ENCODE peak calls at places on chromosomes 1 and 21, in nine cellular contexts. M is PC-3, Z is keratinocyte, C is fibroblast of lung, J is cardiac muscle cell, O is OCI-LY7, T is body of pancreas, W is pancreas, Y is H1. V is an unnamed sample. For H3K36me3, the result is how much of the 10 kb centered on the place peaks cover.

GRCh38 chr21:46061063-46061462 is 36.8 kb upstream of the COL6A2 start:
- DNase-seq in M (no peak), Z (no peak), C (no peak), J (no peak), O (no peak), T (no peak), W (no peak), Y (no peak), V (no peak)

GRCh38 chr21:42818328-42818749 is 61.0 kb downstream of the WDR4 start:
- DNase-seq in M (peak), Z (peak), C (peak), J (peak), O (peak), T (peak), W (no peak), Y (no peak), V (no peak)

GRCh38 chr21:28215214-28215954 is 777.3 kb downstream of the LTN1 start:
- DNase-seq in M (peak), Z (peak), C (peak), J (no peak), O (no peak), T (no peak), W (no peak), Y (no peak), V (no peak)

GRCh38 chr1:209839875-209840491 is 12.2 kb downstream of the UTP25 start:
- DNase-seq in M (peak), Z (peak), C (peak), J (no peak), O (no peak), T (no peak), W (no peak), Y (no peak), V (peak)

GRCh38 chr1:151846062-151846568 is 6.5 kb upstream of the C2CD4D start:
- DNase-seq in M (peak), Z (no peak), C (no peak), J (no peak), O (peak), T (no peak), W (no peak), Y (no peak), V (no peak)

GRCh38 chr1:224589006-224589405 is 27.1 kb upstream of the CNIH3 start:
- DNase-seq in M (no peak), Z (no peak), C (peak), J (no peak), O (no peak), T (no peak), W (no peak), Y (no peak), V (no peak)

GRCh38 chr1:226132731-226133503 is 53.6 kb downstream of the ACBD3 start:
- DNase-seq in M (peak), Z (no peak), C (no peak), J (no peak), O (no peak), T (peak), W (no peak), Y (no peak), V (no peak)

GRCh38 chr21:32163386-32163785 is 115.5 kb downstream of the MIS18A start:
- DNase-seq in M (no peak), Z (no peak), C (no peak), J (no peak), O (no peak), T (no peak), W (no peak), Y (no peak), V (no peak)

GRCh38 chr1:52917156-52917555 is 4.4 kb downstream of the ECHDC2 start:
- DNase-seq in M (no peak), Z (no peak), C (peak), J (no peak), O (no peak), T (no peak), W (no peak), Y (no peak), V (no peak)

GRCh38 chr21:43902441-43902840 is 37.4 kb downstream of the AGPAT3 start:
- DNase-seq in M (peak), Z (no peak), C (peak), J (no peak), O (no peak), T (no peak), W (no peak), Y (no peak), V (no peak)

GRCh38 chr1:240854367-240854766 is 242.4 kb upstream of the GREM2 start:
- DNase-seq in M (peak), Z (no peak), C (no peak), J (no peak), O (no peak), T (no peak), W (no peak), Y (no peak), V (no peak)

GRCh38 chr1:47388548-47389238 is 27.4 kb upstream of the FOXE3 start:
- DNase-seq in M (peak), Z (no peak), C (peak), J (peak), O (peak), T (peak), W (peak), Y (peak), V (peak)

GRCh38 chr21:42493109-42494060 is 2.6 kb downstream of the RSPH1 start:
- DNase-seq in M (no peak), Z (no peak), C (no peak), J (no peak), O (no peak), T (no peak), W (no peak), Y (no peak), V (no peak)

DNA sequence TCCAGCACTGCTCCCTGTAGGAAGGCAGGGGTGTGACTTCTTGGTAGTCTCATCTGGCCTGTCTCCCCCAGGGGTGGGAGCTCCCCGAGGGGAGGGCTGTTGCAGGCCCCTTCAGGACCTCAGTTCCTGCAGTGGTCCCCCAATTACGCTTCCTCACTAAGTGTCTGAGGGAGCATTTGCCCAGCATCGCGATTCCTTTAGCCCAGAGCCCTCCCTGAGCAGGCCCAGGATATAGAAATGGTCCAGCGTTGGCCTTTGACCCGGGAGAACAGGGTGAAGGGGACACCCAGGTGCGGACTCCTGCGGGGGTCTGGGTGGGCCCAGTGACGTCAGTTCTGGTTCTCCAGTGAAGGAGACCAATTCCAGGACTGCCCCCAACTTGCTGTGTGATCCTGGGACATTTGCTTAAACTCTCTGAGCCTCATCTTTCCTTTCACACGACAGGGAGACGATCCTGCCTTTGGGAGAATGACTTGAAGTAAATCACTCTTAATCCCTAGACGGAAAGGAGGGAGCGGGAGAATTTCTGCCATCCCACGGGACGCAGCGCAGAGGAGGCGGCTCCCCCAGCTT is 32.6 kb upstream of the BTG2 start:
- DNase-seq in M (no peak), Z (no peak), C (no peak), J (no peak), O (peak), T (no peak), W (no peak), Y (no peak), V (no peak)
- H3K4me3 ChIP-seq in M (no peak), Z (no peak), C (no peak), J (no peak), O (peak), T (no peak), W (no peak), Y (peak), V (no peak)

DNA sequence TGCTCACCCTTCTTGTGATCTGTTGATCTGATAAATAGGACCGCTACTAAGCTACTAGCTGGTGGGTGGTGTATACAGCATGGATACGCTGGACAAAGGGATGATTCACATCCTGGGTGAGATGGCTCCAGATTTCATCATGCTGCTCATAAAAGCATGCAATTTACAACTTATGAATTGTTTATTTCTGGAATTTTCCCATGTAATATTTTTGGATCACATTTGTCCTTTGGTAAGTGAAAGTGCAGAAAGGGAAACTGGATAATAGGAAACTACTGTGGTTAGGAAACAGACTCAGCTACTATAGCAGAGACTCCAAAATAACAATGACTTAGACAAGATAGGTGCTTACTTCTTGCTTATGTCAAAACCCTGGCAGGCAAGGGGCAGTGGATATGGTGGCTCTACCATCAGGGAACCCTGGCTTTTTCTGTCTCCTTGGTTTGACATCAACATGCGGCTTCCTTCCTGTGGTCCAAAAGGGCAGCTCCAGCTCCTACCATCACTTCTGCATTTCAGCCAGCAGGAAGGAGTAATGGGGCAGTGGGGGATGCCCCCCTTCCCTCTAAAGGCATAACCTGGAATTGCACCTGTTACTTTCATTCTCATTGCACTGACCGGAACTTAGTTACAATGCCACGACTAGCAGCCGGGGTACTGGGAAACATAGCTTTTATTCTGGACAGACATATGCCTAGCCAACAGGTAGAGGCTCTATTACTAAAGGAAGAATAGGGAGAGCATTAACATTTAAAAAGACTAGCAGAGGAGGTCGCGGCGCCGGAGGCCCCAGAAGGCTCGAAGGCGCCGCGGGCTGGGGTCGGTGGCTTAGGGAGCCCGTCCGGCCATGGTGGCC is 13.8 kb upstream of the AK2 start:
- DNase-seq in M (peak), Z (no peak), C (peak), J (no peak), O (no peak), T (no peak), W (no peak), Y (no peak), V (no peak)
- TF ChIP-seq CTCF in M (peak), Z (peak), C (peak), J (peak), O (peak), T (no peak), W (no peak), Y (peak), V (no peak)

GRCh38 chr1:35407743-35408142 is 139.2 kb downstream of the ZMYM4 start:
- DNase-seq in M (no peak), Z (no peak), C (no peak), J (no peak), O (no peak), T (no peak), W (no peak), Y (no peak), V (no peak)
- H3K36me3 ChIP-seq in M (under half), Z (under half), C (under half), J (half or more), O (half or more), T (under half), W (under half), Y (under half), V (under half)

DNA sequence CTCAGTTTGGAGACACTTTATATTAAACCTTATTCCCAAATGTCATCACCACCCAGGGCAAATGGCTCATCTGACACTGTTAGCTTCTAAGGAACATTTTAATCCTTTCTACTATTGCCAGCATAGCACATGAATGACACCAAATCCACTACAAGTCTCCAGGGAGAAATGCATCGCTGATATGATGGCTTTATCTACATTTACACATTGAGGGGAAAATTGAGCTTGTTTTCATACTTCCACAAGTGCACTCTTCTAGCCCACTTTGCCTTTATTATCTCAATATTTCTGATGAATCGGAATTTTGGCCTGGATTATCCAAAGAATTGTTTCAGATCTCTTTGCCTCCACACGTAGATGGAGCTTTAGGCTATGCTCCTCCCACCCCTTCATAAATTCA is 75.4 kb downstream of the RUNX1 start:
- DNase-seq in M (no peak), Z (no peak), C (no peak), J (no peak), O (no peak), T (no peak), W (no peak), Y (no peak), V (no peak)
- H3K4me3 ChIP-seq in M (no peak), Z (no peak), C (no peak), J (no peak), O (no peak), T (no peak), W (no peak), Y (no peak), V (no peak)

GRCh38 chr1:57307382-57307781 is 116.5 kb downstream of the DAB1 start:
- DNase-seq in M (no peak), Z (peak), C (no peak), J (no peak), O (peak), T (no peak), W (no peak), Y (no peak), V (no peak)
- TF ChIP-seq CTCF in M (no peak), Z (no peak), C (no peak), J (no peak), O (no peak), T (no peak), W (no peak), Y (no peak), V (no peak)

GRCh38 chr1:212002536-212002935 is 32.8 kb downstream of the INTS7 start:
- DNase-seq in M (no peak), Z (no peak), C (no peak), J (no peak), O (no peak), T (no peak), W (no peak), Y (no peak), V (no peak)

GRCh38 chr1:212010004-212010403 is 25.4 kb downstream of the INTS7 start:
- DNase-seq in M (no peak), Z (no peak), C (no peak), J (no peak), O (no peak), T (no peak), W (no peak), Y (no peak), V (no peak)

GRCh38 chr1:212004888-212005287 is 30.5 kb downstream of the INTS7 start:
- DNase-seq in M (no peak), Z (no peak), C (no peak), J (no peak), O (no peak), T (no peak), W (no peak), Y (no peak), V (no peak)

GRCh38 chr1:212007896-212008295 is 27.5 kb downstream of the INTS7 start:
- DNase-seq in M (no peak), Z (no peak), C (no peak), J (no peak), O (no peak), T (no peak), W (no peak), Y (no peak), V (no peak)

GRCh38 chr1:212007178-212007577 is 28.2 kb downstream of the INTS7 start:
- DNase-seq in M (no peak), Z (no peak), C (no peak), J (no peak), O (no peak), T (no peak), W (no peak), Y (no peak), V (no peak)
- H3K36me3 ChIP-seq in M (half or more), Z (under half), C (under half), J (under half), O (half or more), T (under half), W (under half), Y (under half), V (under half)